ENCODE peak calls at places on chromosomes 12 and 14, in ten cellular contexts. One of them, this sample, is unnamed.
A peak's percentile ranks its signal among the peaks of the same experiment; 100 is the strongest.

GRCh38 chr12:114655934-114656697 is 27.9 kb downstream of the TBX3 start:
- DNase-seq in bronchial epithelial cell: no peak
- DNase-seq in LHCN-M2: peak; percentile 88
- DNase-seq in activated T-helper 1 cell treated with anti-CD3 and anti-CD28 coated beads, Interleukin-2, amount 50 U/mL, for 16 hours: no peak
- DNase-seq in CD4-positive, alpha-beta T cell: no peak
- DNase-seq in Right ventricle myocardium superior: no peak
- DNase-seq in RCC 7860: no peak
- DNase-seq in nephron progenitor cell: no peak
- DNase-seq in CD8-positive, alpha-beta memory T cell: no peak
- DNase-seq in iPS-NIHi11: no peak
- DNase-seq in this sample: peak; percentile 11

GRCh38 chr12:124611559-124612391 is 44.4 kb upstream of the NCOR2 start:
- DNase-seq in bronchial epithelial cell: no peak
- DNase-seq in LHCN-M2: no peak
- DNase-seq in activated T-helper 1 cell treated with anti-CD3 and anti-CD28 coated beads, Interleukin-2, amount 50 U/mL, for 16 hours: no peak
- DNase-seq in CD4-positive, alpha-beta T cell: no peak
- DNase-seq in Right ventricle myocardium superior: no peak
- DNase-seq in RCC 7860: no peak
- DNase-seq in nephron progenitor cell: no peak
- DNase-seq in CD8-positive, alpha-beta memory T cell: no peak
- DNase-seq in iPS-NIHi11: no peak
- DNase-seq in this sample: no peak

GRCh38 chr12:78229491-78230209 is 399.0 kb downstream of the NAV3 start:
- DNase-seq in bronchial epithelial cell: peak; percentile 67
- DNase-seq in LHCN-M2: peak; percentile 52
- DNase-seq in activated T-helper 1 cell treated with anti-CD3 and anti-CD28 coated beads, Interleukin-2, amount 50 U/mL, for 16 hours: no peak
- DNase-seq in CD4-positive, alpha-beta T cell: no peak
- DNase-seq in Right ventricle myocardium superior: no peak
- DNase-seq in RCC 7860: peak; percentile 25
- DNase-seq in nephron progenitor cell: peak; percentile 49
- DNase-seq in CD8-positive, alpha-beta memory T cell: no peak
- DNase-seq in iPS-NIHi11: peak; percentile 41
- DNase-seq in this sample: peak; percentile 33

GRCh38 chr12:124364543-124364942 is 69.7 kb downstream of the RFLNA start:
- DNase-seq in bronchial epithelial cell: no peak
- DNase-seq in LHCN-M2: no peak
- DNase-seq in activated T-helper 1 cell treated with anti-CD3 and anti-CD28 coated beads, Interleukin-2, amount 50 U/mL, for 16 hours: no peak
- DNase-seq in CD4-positive, alpha-beta T cell: no peak
- DNase-seq in Right ventricle myocardium superior: no peak
- DNase-seq in RCC 7860: no peak
- DNase-seq in nephron progenitor cell: no peak
- DNase-seq in CD8-positive, alpha-beta memory T cell: no peak
- DNase-seq in iPS-NIHi11: no peak
- DNase-seq in this sample: no peak

GRCh38 chr12:11727133-11727664 is 77.7 kb downstream of the ETV6 start:
- DNase-seq in bronchial epithelial cell: no peak
- DNase-seq in LHCN-M2: no peak
- DNase-seq in activated T-helper 1 cell treated with anti-CD3 and anti-CD28 coated beads, Interleukin-2, amount 50 U/mL, for 16 hours: no peak
- DNase-seq in CD4-positive, alpha-beta T cell: peak; percentile 43
- DNase-seq in Right ventricle myocardium superior: no peak
- DNase-seq in RCC 7860: no peak
- DNase-seq in nephron progenitor cell: no peak
- DNase-seq in CD8-positive, alpha-beta memory T cell: no peak
- DNase-seq in iPS-NIHi11: no peak
- DNase-seq in this sample: peak; percentile 25

GRCh38 chr12:30828686-30829085 is 73.9 kb upstream of the CAPRIN2 start:
- DNase-seq in bronchial epithelial cell: no peak
- DNase-seq in LHCN-M2: no peak
- DNase-seq in activated T-helper 1 cell treated with anti-CD3 and anti-CD28 coated beads, Interleukin-2, amount 50 U/mL, for 16 hours: no peak
- DNase-seq in CD4-positive, alpha-beta T cell: no peak
- DNase-seq in Right ventricle myocardium superior: no peak
- DNase-seq in RCC 7860: peak; percentile 87
- DNase-seq in nephron progenitor cell: no peak
- DNase-seq in CD8-positive, alpha-beta memory T cell: no peak
- DNase-seq in iPS-NIHi11: no peak
- DNase-seq in this sample: no peak

GRCh38 chr14:99595034-99595433 is 9.0 kb downstream of the CCDC85C start:
- DNase-seq in bronchial epithelial cell: no peak
- DNase-seq in LHCN-M2: no peak
- DNase-seq in activated T-helper 1 cell treated with anti-CD3 and anti-CD28 coated beads, Interleukin-2, amount 50 U/mL, for 16 hours: no peak
- DNase-seq in CD4-positive, alpha-beta T cell: no peak
- DNase-seq in Right ventricle myocardium superior: no peak
- DNase-seq in RCC 7860: no peak
- DNase-seq in nephron progenitor cell: no peak
- DNase-seq in CD8-positive, alpha-beta memory T cell: no peak
- DNase-seq in iPS-NIHi11: no peak
- DNase-seq in this sample: no peak

GRCh38 chr12:68140576-68140975 is 19.0 kb downstream of the IFNG start:
- DNase-seq in bronchial epithelial cell: no peak
- DNase-seq in LHCN-M2: no peak
- DNase-seq in activated T-helper 1 cell treated with anti-CD3 and anti-CD28 coated beads, Interleukin-2, amount 50 U/mL, for 16 hours: no peak
- DNase-seq in CD4-positive, alpha-beta T cell: no peak
- DNase-seq in Right ventricle myocardium superior: no peak
- DNase-seq in RCC 7860: no peak
- DNase-seq in nephron progenitor cell: no peak
- DNase-seq in CD8-positive, alpha-beta memory T cell: no peak
- DNase-seq in iPS-NIHi11: no peak
- DNase-seq in this sample: no peak

GRCh38 chr14:40467969-40468368 is 1035.7 kb upstream of the FBXO33 start:
- DNase-seq in bronchial epithelial cell: no peak
- DNase-seq in LHCN-M2: no peak
- DNase-seq in activated T-helper 1 cell treated with anti-CD3 and anti-CD28 coated beads, Interleukin-2, amount 50 U/mL, for 16 hours: no peak
- DNase-seq in CD4-positive, alpha-beta T cell: no peak
- DNase-seq in Right ventricle myocardium superior: no peak
- DNase-seq in RCC 7860: no peak
- DNase-seq in nephron progenitor cell: no peak
- DNase-seq in CD8-positive, alpha-beta memory T cell: no peak
- DNase-seq in iPS-NIHi11: no peak
- DNase-seq in this sample: no peak

GRCh38 chr12:39442895-39443703 is at the start of gene KIF21A:
- DNase-seq in bronchial epithelial cell: peak; percentile 86
- DNase-seq in LHCN-M2: peak; percentile 78
- DNase-seq in activated T-helper 1 cell treated with anti-CD3 and anti-CD28 coated beads, Interleukin-2, amount 50 U/mL, for 16 hours: peak; percentile 69
- DNase-seq in CD4-positive, alpha-beta T cell: peak; percentile 84
- DNase-seq in Right ventricle myocardium superior: peak; percentile 92
- DNase-seq in RCC 7860: peak; percentile 83
- DNase-seq in nephron progenitor cell: peak; percentile 89
- DNase-seq in CD8-positive, alpha-beta memory T cell: peak; percentile 94
- DNase-seq in iPS-NIHi11: peak; percentile 93
- DNase-seq in this sample: peak; percentile 88

GRCh38 chr12:34119366-34119765 is 97.1 kb downstream of the ALG10 start:
- DNase-seq in bronchial epithelial cell: no peak
- DNase-seq in LHCN-M2: no peak
- DNase-seq in activated T-helper 1 cell treated with anti-CD3 and anti-CD28 coated beads, Interleukin-2, amount 50 U/mL, for 16 hours: no peak
- DNase-seq in CD4-positive, alpha-beta T cell: no peak
- DNase-seq in Right ventricle myocardium superior: no peak
- DNase-seq in RCC 7860: no peak
- DNase-seq in nephron progenitor cell: no peak
- DNase-seq in CD8-positive, alpha-beta memory T cell: no peak
- DNase-seq in iPS-NIHi11: no peak
- DNase-seq in this sample: no peak

GRCh38 chr14:40618225-40618898 is 988.3 kb upstream of the LRFN5 start:
- DNase-seq in bronchial epithelial cell: no peak
- DNase-seq in LHCN-M2: no peak
- DNase-seq in activated T-helper 1 cell treated with anti-CD3 and anti-CD28 coated beads, Interleukin-2, amount 50 U/mL, for 16 hours: no peak
- DNase-seq in CD4-positive, alpha-beta T cell: no peak
- DNase-seq in Right ventricle myocardium superior: no peak
- DNase-seq in RCC 7860: no peak
- DNase-seq in nephron progenitor cell: no peak
- DNase-seq in CD8-positive, alpha-beta memory T cell: no peak
- DNase-seq in iPS-NIHi11: peak; percentile 6
- DNase-seq in this sample: no peak

GRCh38 chr12:96093543-96094196 is 58.3 kb upstream of the LTA4H start:
- DNase-seq in bronchial epithelial cell: no peak
- DNase-seq in LHCN-M2: no peak
- DNase-seq in activated T-helper 1 cell treated with anti-CD3 and anti-CD28 coated beads, Interleukin-2, amount 50 U/mL, for 16 hours: no peak
- DNase-seq in CD4-positive, alpha-beta T cell: no peak
- DNase-seq in Right ventricle myocardium superior: no peak
- DNase-seq in RCC 7860: no peak
- DNase-seq in nephron progenitor cell: no peak
- DNase-seq in CD8-positive, alpha-beta memory T cell: no peak
- DNase-seq in iPS-NIHi11: no peak
- DNase-seq in this sample: no peak

GRCh38 chr14:50937325-50937724 is 7.0 kb downstream of the PYGL start:
- DNase-seq in bronchial epithelial cell: peak; percentile 94
- DNase-seq in LHCN-M2: peak; percentile 53
- DNase-seq in activated T-helper 1 cell treated with anti-CD3 and anti-CD28 coated beads, Interleukin-2, amount 50 U/mL, for 16 hours: no peak
- DNase-seq in CD4-positive, alpha-beta T cell: no peak
- DNase-seq in Right ventricle myocardium superior: no peak
- DNase-seq in RCC 7860: no peak
- DNase-seq in nephron progenitor cell: no peak
- DNase-seq in CD8-positive, alpha-beta memory T cell: no peak
- DNase-seq in iPS-NIHi11: no peak
- DNase-seq in this sample: no peak

GRCh38 chr14:28673056-28673455 is 93.5 kb upstream of the FOXG1 start:
- DNase-seq in bronchial epithelial cell: peak; percentile 53
- DNase-seq in LHCN-M2: peak; percentile 46
- DNase-seq in activated T-helper 1 cell treated with anti-CD3 and anti-CD28 coated beads, Interleukin-2, amount 50 U/mL, for 16 hours: no peak
- DNase-seq in CD4-positive, alpha-beta T cell: no peak
- DNase-seq in Right ventricle myocardium superior: no peak
- DNase-seq in RCC 7860: no peak
- DNase-seq in nephron progenitor cell: no peak
- DNase-seq in CD8-positive, alpha-beta memory T cell: no peak
- DNase-seq in iPS-NIHi11: no peak
- DNase-seq in this sample: no peak

GRCh38 chr14:102824832-102825231 is 47.6 kb downstream of the TRAF3 start:
- DNase-seq in bronchial epithelial cell: peak; percentile 85
- DNase-seq in LHCN-M2: peak; percentile 76
- DNase-seq in activated T-helper 1 cell treated with anti-CD3 and anti-CD28 coated beads, Interleukin-2, amount 50 U/mL, for 16 hours: no peak
- DNase-seq in CD4-positive, alpha-beta T cell: no peak
- DNase-seq in Right ventricle myocardium superior: peak; percentile 80
- DNase-seq in RCC 7860: peak; percentile 73
- DNase-seq in nephron progenitor cell: no peak
- DNase-seq in CD8-positive, alpha-beta memory T cell: no peak
- DNase-seq in iPS-NIHi11: no peak
- DNase-seq in this sample: no peak

GRCh38 chr14:56798447-56799326 is 11.6 kb downstream of the OTX2 start:
- DNase-seq in bronchial epithelial cell: no peak
- DNase-seq in LHCN-M2: no peak
- DNase-seq in activated T-helper 1 cell treated with anti-CD3 and anti-CD28 coated beads, Interleukin-2, amount 50 U/mL, for 16 hours: no peak
- DNase-seq in CD4-positive, alpha-beta T cell: no peak
- DNase-seq in Right ventricle myocardium superior: no peak
- DNase-seq in RCC 7860: no peak
- DNase-seq in nephron progenitor cell: no peak
- DNase-seq in CD8-positive, alpha-beta memory T cell: no peak
- DNase-seq in iPS-NIHi11: no peak
- DNase-seq in this sample: no peak

GRCh38 chr14:53183611-53184010 is 30.5 kb upstream of the DDHD1 start:
- DNase-seq in bronchial epithelial cell: no peak
- DNase-seq in LHCN-M2: peak; percentile 29
- DNase-seq in activated T-helper 1 cell treated with anti-CD3 and anti-CD28 coated beads, Interleukin-2, amount 50 U/mL, for 16 hours: no peak
- DNase-seq in CD4-positive, alpha-beta T cell: no peak
- DNase-seq in Right ventricle myocardium superior: no peak
- DNase-seq in RCC 7860: no peak
- DNase-seq in nephron progenitor cell: no peak
- DNase-seq in CD8-positive, alpha-beta memory T cell: no peak
- DNase-seq in iPS-NIHi11: no peak
- DNase-seq in this sample: no peak

GRCh38 chr12:6772331-6772695 is at the start of gene LAG3:
- DNase-seq in bronchial epithelial cell: no peak
- DNase-seq in LHCN-M2: no peak
- DNase-seq in activated T-helper 1 cell treated with anti-CD3 and anti-CD28 coated beads, Interleukin-2, amount 50 U/mL, for 16 hours: no peak
- DNase-seq in CD4-positive, alpha-beta T cell: no peak
- DNase-seq in Right ventricle myocardium superior: no peak
- DNase-seq in RCC 7860: no peak
- DNase-seq in nephron progenitor cell: no peak
- DNase-seq in CD8-positive, alpha-beta memory T cell: peak; percentile 71
- DNase-seq in iPS-NIHi11: peak; percentile 25
- DNase-seq in this sample: no peak

GRCh38 chr12:101925352-101925751 is 48.0 kb downstream of the DRAM1 start:
- DNase-seq in bronchial epithelial cell: peak; percentile 78
- DNase-seq in LHCN-M2: peak; percentile 91
- DNase-seq in activated T-helper 1 cell treated with anti-CD3 and anti-CD28 coated beads, Interleukin-2, amount 50 U/mL, for 16 hours: no peak
- DNase-seq in CD4-positive, alpha-beta T cell: no peak
- DNase-seq in Right ventricle myocardium superior: peak; percentile 59
- DNase-seq in RCC 7860: peak; percentile 79
- DNase-seq in nephron progenitor cell: no peak
- DNase-seq in CD8-positive, alpha-beta memory T cell: no peak
- DNase-seq in iPS-NIHi11: no peak
- DNase-seq in this sample: no peak

GRCh38 chr14:59464651-59465569 is at the start of gene GPR135:
- DNase-seq in bronchial epithelial cell: no peak
- DNase-seq in LHCN-M2: peak; percentile 4
- DNase-seq in activated T-helper 1 cell treated with anti-CD3 and anti-CD28 coated beads, Interleukin-2, amount 50 U/mL, for 16 hours: peak; percentile 15
- DNase-seq in CD4-positive, alpha-beta T cell: peak; percentile 47
- DNase-seq in Right ventricle myocardium superior: peak; percentile 81
- DNase-seq in RCC 7860: no peak
- DNase-seq in nephron progenitor cell: peak; percentile 91
- DNase-seq in CD8-positive, alpha-beta memory T cell: peak; percentile 76
- DNase-seq in iPS-NIHi11: peak; percentile 83
- DNase-seq in this sample: peak; percentile 68

GRCh38 chr14:59870277-59871165 is at the start of gene RTN1:
- DNase-seq in bronchial epithelial cell: peak; percentile 20
- DNase-seq in LHCN-M2: peak; percentile 7
- DNase-seq in activated T-helper 1 cell treated with anti-CD3 and anti-CD28 coated beads, Interleukin-2, amount 50 U/mL, for 16 hours: no peak
- DNase-seq in CD4-positive, alpha-beta T cell: no peak
- DNase-seq in Right ventricle myocardium superior: peak; percentile 76
- DNase-seq in RCC 7860: no peak
- DNase-seq in nephron progenitor cell: peak; percentile 77
- DNase-seq in CD8-positive, alpha-beta memory T cell: no peak
- DNase-seq in iPS-NIHi11: peak; percentile 80
- DNase-seq in this sample: peak; percentile 73

GRCh38 chr14:32560213-32560857 is 231.2 kb downstream of the AKAP6 start:
- DNase-seq in bronchial epithelial cell: peak; percentile 86
- DNase-seq in LHCN-M2: peak; percentile 84
- DNase-seq in activated T-helper 1 cell treated with anti-CD3 and anti-CD28 coated beads, Interleukin-2, amount 50 U/mL, for 16 hours: no peak
- DNase-seq in CD4-positive, alpha-beta T cell: no peak
- DNase-seq in Right ventricle myocardium superior: no peak
- DNase-seq in RCC 7860: peak; percentile 24
- DNase-seq in nephron progenitor cell: peak; percentile 59
- DNase-seq in CD8-positive, alpha-beta memory T cell: no peak
- DNase-seq in iPS-NIHi11: peak; percentile 71
- DNase-seq in this sample: peak; percentile 76

GRCh38 chr12:131894981-131895639 is 688 bp downstream of the ULK1 start:
- DNase-seq in bronchial epithelial cell: no peak
- DNase-seq in LHCN-M2: no peak
- DNase-seq in activated T-helper 1 cell treated with anti-CD3 and anti-CD28 coated beads, Interleukin-2, amount 50 U/mL, for 16 hours: no peak
- DNase-seq in CD4-positive, alpha-beta T cell: no peak
- DNase-seq in Right ventricle myocardium superior: peak; percentile 47
- DNase-seq in RCC 7860: no peak
- DNase-seq in nephron progenitor cell: peak; percentile 38
- DNase-seq in CD8-positive, alpha-beta memory T cell: no peak
- DNase-seq in iPS-NIHi11: peak; percentile 25
- DNase-seq in this sample: no peak

GRCh38 chr14:34003691-34004090 is 52.8 kb upstream of the EGLN3 start:
- DNase-seq in bronchial epithelial cell: no peak
- DNase-seq in LHCN-M2: peak; percentile 48
- DNase-seq in activated T-helper 1 cell treated with anti-CD3 and anti-CD28 coated beads, Interleukin-2, amount 50 U/mL, for 16 hours: no peak
- DNase-seq in CD4-positive, alpha-beta T cell: no peak
- DNase-seq in Right ventricle myocardium superior: no peak
- DNase-seq in RCC 7860: no peak
- DNase-seq in nephron progenitor cell: no peak
- DNase-seq in CD8-positive, alpha-beta memory T cell: no peak
- DNase-seq in iPS-NIHi11: no peak
- DNase-seq in this sample: no peak

GRCh38 chr14:57508756-57509155 is 15.1 kb upstream of the CCDC198 start:
- DNase-seq in bronchial epithelial cell: no peak
- DNase-seq in LHCN-M2: no peak
- DNase-seq in activated T-helper 1 cell treated with anti-CD3 and anti-CD28 coated beads, Interleukin-2, amount 50 U/mL, for 16 hours: no peak
- DNase-seq in CD4-positive, alpha-beta T cell: no peak
- DNase-seq in Right ventricle myocardium superior: no peak
- DNase-seq in RCC 7860: no peak
- DNase-seq in nephron progenitor cell: no peak
- DNase-seq in CD8-positive, alpha-beta memory T cell: no peak
- DNase-seq in iPS-NIHi11: no peak
- DNase-seq in this sample: no peak

GRCh38 chr12:85309180-85309579 is 29.2 kb downstream of the ALX1 start:
- DNase-seq in bronchial epithelial cell: no peak
- DNase-seq in LHCN-M2: no peak
- DNase-seq in activated T-helper 1 cell treated with anti-CD3 and anti-CD28 coated beads, Interleukin-2, amount 50 U/mL, for 16 hours: no peak
- DNase-seq in CD4-positive, alpha-beta T cell: no peak
- DNase-seq in Right ventricle myocardium superior: no peak
- DNase-seq in RCC 7860: no peak
- DNase-seq in nephron progenitor cell: peak; percentile 4
- DNase-seq in CD8-positive, alpha-beta memory T cell: no peak
- DNase-seq in iPS-NIHi11: no peak
- DNase-seq in this sample: no peak

GRCh38 chr12:81811066-81811777 is 52.1 kb upstream of the PPFIA2 start:
- DNase-seq in bronchial epithelial cell: peak; percentile 15
- DNase-seq in LHCN-M2: no peak
- DNase-seq in activated T-helper 1 cell treated with anti-CD3 and anti-CD28 coated beads, Interleukin-2, amount 50 U/mL, for 16 hours: no peak
- DNase-seq in CD4-positive, alpha-beta T cell: no peak
- DNase-seq in Right ventricle myocardium superior: no peak
- DNase-seq in RCC 7860: no peak
- DNase-seq in nephron progenitor cell: no peak
- DNase-seq in CD8-positive, alpha-beta memory T cell: no peak
- DNase-seq in iPS-NIHi11: peak; percentile 20
- DNase-seq in this sample: no peak

This sample was measured in NCI-H345.